ENCODE peak calls at places on chromosomes 11 and 22, in seven cellular contexts. K is activated T-cell treated with anti-CD3 and anti-CD28 coated beads for 1 hour; N is activated CD4-positive, alpha-beta T cell treated with anti-CD3 and anti-CD28 coated beads for 36 hours; W is brain microvascular endothelial cell; X is SHP77 treated with DMSO at 0.1 percent for 48 hours; H is amniotic stem cell; J is AG09309. C is an unnamed sample.

GRCh38 chr11:65301491-65302329 is 13.0 kb upstream of the CDC42EP2 start:
- DNase-seq in J (no peak), K (no peak), H (no peak), N (no peak), W (no peak), X (no peak), C (no peak)

GRCh38 chr22:20147286-20147988 is 3.4 kb downstream of the CCDC188 start:
- DNase-seq in N (no peak), W (no peak), J (no peak), H (no peak), K (no peak), X (no peak), C (no peak)

GRCh38 chr11:2467695-2468055 is 22.9 kb downstream of the KCNQ1 start:
- DNase-seq in K (no peak), N (no peak), J (no peak), X (no peak), W (no peak), H (no peak), C (no peak)

GRCh38 chr11:102497061-102497460 is 33.5 kb downstream of the MMP7 start:
- DNase-seq in H (no peak), N (no peak), X (no peak), K (no peak), J (peak), W (no peak), C (peak)

GRCh38 chr11:74822187-74822586 is 73.5 kb downstream of the RNF169 start:
- DNase-seq in K (no peak), H (no peak), W (peak), J (peak), N (no peak), X (no peak), C (peak)

GRCh38 chr11:12214751-12215150 is 104.4 kb downstream of the MICAL2 start:
- DNase-seq in W (no peak), J (no peak), H (no peak), X (no peak), N (no peak), K (no peak), C (peak)

GRCh38 chr11:62540804-62541671 is 5.6 kb downstream of the AHNAK start:
- DNase-seq in X (no peak), K (no peak), H (no peak), W (no peak), J (no peak), N (peak), C (no peak)

GRCh38 chr11:65942531-65942930 is 2.7 kb upstream of the TSGA10IP start:
- DNase-seq in X (no peak), K (no peak), J (no peak), W (no peak), N (no peak), H (no peak), C (no peak)

GRCh38 chr22:24807284-24807950 is 1.4 kb downstream of the SGSM1 start:
- DNase-seq in W (peak), J (no peak), K (no peak), H (no peak), N (no peak), X (no peak), C (no peak)

GRCh38 chr11:2792376-2793250 is 92.8 kb upstream of the KCNQ1OT1 start:
- DNase-seq in K (no peak), W (no peak), J (no peak), N (no peak), H (no peak), X (no peak), C (no peak)

GRCh38 chr11:26231252-26231661 is 100.7 kb upstream of the ANO3 start:
- DNase-seq in X (no peak), K (no peak), H (no peak), W (peak), J (peak), N (no peak), C (peak)

GRCh38 chr22:22836635-22837034 is 51.0 kb upstream of the IGLL5 start:
- DNase-seq in X (no peak), J (no peak), H (no peak), W (no peak), K (no peak), N (no peak), C (no peak)

GRCh38 chr22:48720662-48721393 is 1106.8 kb downstream of the BRD1 start:
- DNase-seq in N (no peak), H (no peak), K (no peak), J (no peak), W (no peak), X (no peak), C (no peak)

GRCh38 chr11:62850911-62851806 is 11.8 kb upstream of the WDR74 start:
- DNase-seq in K (no peak), J (no peak), X (no peak), H (no peak), W (no peak), N (no peak), C (no peak)

GRCh38 chr22:42743501-42743991 is 22.9 kb upstream of the A4GALT start:
- DNase-seq in W (peak), H (no peak), J (peak), X (no peak), K (no peak), N (no peak), C (no peak)

GRCh38 chr11:91707652-91708051 is 517.0 kb upstream of the FAT3 start:
- DNase-seq in N (no peak), H (no peak), X (no peak), J (no peak), K (no peak), W (no peak), C (no peak)

GRCh38 chr11:63553759-63554158 is 9.4 kb downstream of the PLAAT2 start:
- DNase-seq in J (no peak), N (peak), K (no peak), W (no peak), X (no peak), H (no peak), C (no peak)

GRCh38 chr11:2590131-2590950 is 109.5 kb downstream of the KCNQ1OT1 start:
- DNase-seq in H (no peak), X (no peak), J (no peak), N (no peak), W (no peak), K (no peak), C (no peak)

GRCh38 chr11:17794981-17795380 is 60.4 kb downstream of the KCNC1 start:
- DNase-seq in K (no peak), X (no peak), N (no peak), W (no peak), H (no peak), J (no peak), C (no peak)

C was measured in HFFc6.